ENCODE peak calls at places on chromosomes 11 and 22, in six cellular contexts. M, F, X, Q, Y and B are unnamed samples.

GRCh38 chr11:60064115-60064514 is 7.7 kb downstream of the MS4A3 start:
- DNase-seq in Y (no peak), Q (no peak), M (no peak), F (no peak), X (no peak), B (no peak)

GRCh38 chr11:84468255-84468654 is 1158.9 kb downstream of the DLG2 start:
- DNase-seq in Q (no peak), M (no peak), Y (no peak), X (peak; percentile 5), F (no peak), B (no peak)

GRCh38 chr11:44484211-44484610 is 81.3 kb upstream of the CD82 start:
- DNase-seq in F (peak; percentile 6), Q (peak; percentile 80), Y (no peak), M (peak; percentile 5), X (no peak), B (no peak)

GRCh38 chr22:46563381-46564083 is 26.1 kb upstream of the CELSR1 start:
- DNase-seq in M (peak; percentile 37), Y (no peak), X (no peak), Q (peak; percentile 79), F (peak; percentile 46), B (peak; percentile 78)

GRCh38 chr22:40991298-40991697 is 40.1 kb downstream of the RBX1 start:
- DNase-seq in F (no peak), X (no peak), Q (no peak), M (no peak), Y (no peak), B (no peak)

GRCh38 chr11:125916683-125917337 is 12.5 kb downstream of the DDX25 start:
- DNase-seq in X (no peak), Q (no peak), M (no peak), F (no peak), Y (no peak), B (no peak)

GRCh38 chr11:107956543-107956942 is 28.3 kb downstream of the RAB39A start:
- DNase-seq in F (no peak), Q (no peak), X (no peak), Y (no peak), M (no peak), B (no peak)

GRCh38 chr11:10722307-10722706 is 28.7 kb upstream of the CTR9 start:
- DNase-seq in Y (no peak), F (no peak), M (no peak), X (no peak), Q (no peak), B (no peak)

GRCh38 chr11:114257621-114258558 is 38.3 kb upstream of the NNMT start:
- DNase-seq in M (no peak), F (peak; percentile 44), X (peak; percentile 90), Y (no peak), Q (peak; percentile 31), B (no peak)

GRCh38 chr22:38214248-38215056 is 12.7 kb downstream of the MAFF start:
- DNase-seq in F (peak; percentile 61), Q (peak; percentile 83), X (peak; percentile 70), M (peak; percentile 49), Y (peak; percentile 44), B (peak; percentile 75)

GRCh38 chr11:47924184-47924671 is 56.1 kb upstream of the PTPRJ start:
- DNase-seq in M (peak; percentile 86), F (peak; percentile 88), X (no peak), Y (no peak), Q (no peak), B (peak; percentile 84)

GRCh38 chr22:44116755-44117684 is 63.7 kb upstream of the PARVG start:
- DNase-seq in X (no peak), F (no peak), Q (no peak), M (no peak), Y (no peak), B (no peak)

GRCh38 chr11:108511851-108512474 is 13.8 kb upstream of the POGLUT3 start:
- DNase-seq in X (no peak), Q (no peak), Y (no peak), M (peak; percentile 70), F (peak; percentile 63), B (peak; percentile 90)

GRCh38 chr11:77155082-77155475 is 27.0 kb downstream of the MYO7A start:
- DNase-seq in X (no peak), F (no peak), Q (no peak), M (no peak), Y (no peak), B (no peak)

GRCh38 chr11:11313426-11313825 is 39.6 kb downstream of the CSNK2A3 start:
- DNase-seq in X (no peak), M (peak; percentile 50), Y (no peak), Q (no peak), F (peak; percentile 62), B (peak; percentile 49)

GRCh38 chr11:117054382-117054781 is 43.8 kb downstream of the SIK3 start:
- DNase-seq in F (no peak), X (no peak), Y (no peak), M (no peak), Q (no peak), B (no peak)

GRCh38 chr22:45671783-45672563 is at the start of gene ATXN10:
- DNase-seq in Y (peak; percentile 10), X (peak; percentile 81), Q (peak; percentile 94), M (peak; percentile 65), F (peak; percentile 77), B (peak; percentile 57)

GRCh38 chr11:45501277-45501979 is 164.0 kb downstream of the CHST1 start:
- DNase-seq in M (no peak), X (peak; percentile 72), Y (no peak), Q (no peak), F (no peak), B (no peak)

GRCh38 chr11:16096336-16096735 is 260.0 kb downstream of the SOX6 start:
- DNase-seq in X (no peak), Y (no peak), Q (no peak), M (peak; percentile 45), F (no peak), B (no peak)

GRCh38 chr11:84817998-84818397 is 809.1 kb downstream of the DLG2 start:
- DNase-seq in Q (no peak), F (no peak), X (no peak), Y (no peak), M (peak; percentile 5), B (peak; percentile 61)

GRCh38 chr11:20015529-20016427 is 144.5 kb downstream of the DBX1 start:
- DNase-seq in F (no peak), X (no peak), Y (no peak), Q (no peak), M (no peak), B (peak; percentile 92)

GRCh38 chr22:44118645-44119315 is 61.9 kb upstream of the PARVG start:
- DNase-seq in X (no peak), F (no peak), M (no peak), Q (no peak), Y (no peak), B (no peak)

GRCh38 chr22:38353142-38353629 is 36.0 kb upstream of the CSNK1E start:
- DNase-seq in M (peak; percentile 27), Q (peak; percentile 72), X (peak; percentile 46), F (peak; percentile 44), Y (peak; percentile 38), B (peak; percentile 81)

GRCh38 chr22:39405346-39406085 is 5.9 kb downstream of the TAB1 start:
- DNase-seq in Q (no peak), X (no peak), Y (no peak), M (peak; percentile 65), F (no peak), B (no peak)

GRCh38 chr11:128289048-128289447 is 298.3 kb downstream of the ETS1 start:
- DNase-seq in F (no peak), Y (no peak), M (no peak), Q (no peak), X (no peak), B (no peak)

GRCh38 chr11:128892866-128893565 is 1.9 kb downstream of the KCNJ5 start:
- DNase-seq in Q (peak; percentile 84), F (no peak), M (no peak), Y (no peak), X (no peak), B (peak; percentile 71)

GRCh38 chr22:50276143-50276542 is 6.0 kb upstream of the MAPK11 start:
- DNase-seq in F (no peak), Q (peak; percentile 55), Y (no peak), M (peak; percentile 43), X (no peak), B (no peak)

GRCh38 chr11:25981998-25982397 is 349.9 kb upstream of the ANO3 start:
- DNase-seq in Q (peak; percentile 69), M (peak; percentile 77), Y (no peak), X (peak; percentile 44), F (peak; percentile 78), B (peak; percentile 85)

GRCh38 chr11:106021181-106021966 is 666 bp downstream of the MSANTD4 start:
- DNase-seq in Q (no peak), Y (no peak), X (no peak), M (peak; percentile 56), F (peak; percentile 70), B (peak; percentile 16)

GRCh38 chr11:40129276-40129675 is 1330.2 kb downstream of the LRRC4C start:
- DNase-seq in X (peak; percentile 3), M (no peak), Q (peak; percentile 46), Y (no peak), F (peak; percentile 13), B (no peak)

GRCh38 chr22:44894782-44895181 is 115.0 kb downstream of the PHF21B start:
- DNase-seq in F (no peak), X (no peak), Q (peak; percentile 9), M (no peak), Y (no peak), B (no peak)

DNA sequence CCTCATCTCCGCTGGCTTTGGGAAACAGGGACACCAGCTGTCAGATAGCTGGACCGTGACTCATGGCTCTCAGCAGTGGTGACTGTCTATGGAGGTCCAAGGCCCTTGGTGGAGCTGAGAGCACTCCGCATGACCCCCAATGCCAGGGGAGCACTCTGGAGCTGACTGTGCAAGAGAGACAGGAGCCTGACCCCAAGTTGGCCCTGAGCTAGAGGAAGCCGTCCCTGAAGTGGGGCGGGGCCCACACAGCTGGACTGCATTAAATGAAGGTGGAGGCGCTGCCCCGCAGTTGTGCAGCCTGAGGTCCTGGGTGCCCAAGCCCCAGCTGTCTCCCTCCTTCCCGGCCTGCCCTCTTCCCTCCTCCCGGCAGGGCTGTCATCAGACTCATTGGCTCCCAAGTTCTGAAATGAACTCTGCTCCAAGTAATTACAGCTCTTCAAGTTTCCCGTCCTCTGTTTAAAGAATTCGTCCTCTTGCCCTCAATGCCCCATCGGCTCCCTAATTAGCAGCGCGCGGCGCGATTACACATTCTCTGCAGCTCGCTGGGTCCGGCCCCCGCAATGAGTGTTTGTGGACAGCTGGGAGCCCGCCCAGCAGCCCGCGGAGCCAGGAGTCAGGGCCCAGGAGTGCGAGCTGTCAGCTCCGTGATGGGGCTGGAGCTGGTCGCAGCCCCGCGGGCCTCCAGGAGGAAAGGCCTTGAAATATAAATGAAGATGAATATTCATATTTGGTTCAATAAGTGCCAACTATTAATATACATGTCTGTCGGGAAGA is 93.2 kb upstream of the LMO1 start:
- DNase-seq in Q (no peak), M (no peak), F (no peak), X (peak; percentile 63), Y (no peak), B (peak; percentile 8)
- H3K4me2 ChIP-seq in Q (no peak overlapping the region), M (no peak overlapping the region), F (no peak overlapping the region), X (no peak overlapping the region), Y (no peak overlapping the region), B (no peak overlapping the region)

GRCh38 chr22:27769012-27769411 is 32.5 kb downstream of the MN1 start:
- DNase-seq in Q (no peak), Y (no peak), X (no peak), F (no peak), M (no peak), B (no peak)
- H2AK5ac ChIP-seq in Q (no peak overlapping the region), Y (no peak overlapping the region), X (no peak overlapping the region), F (no peak overlapping the region), M (no peak overlapping the region), B (no peak overlapping the region)

GRCh38 chr11:74682731-74683278 is 48.4 kb downstream of the CHRDL2 start:
- DNase-seq in Q (no peak), X (no peak), F (no peak), Y (no peak), M (no peak), B (no peak)
- H3K4me3 ChIP-seq in Q (no peak overlapping the region), X (peak overlapping the region; percentile 71), F (peak overlapping the region; percentile 58), Y (peak overlapping the region; percentile 64), M (no peak overlapping the region), B (no peak overlapping the region)

GRCh38 chr11:69666752-69667536 is 8.2 kb downstream of the LTO1 start:
- DNase-seq in X (no peak), M (no peak), Q (no peak), F (no peak), Y (no peak), B (no peak)
- H3K4me2 ChIP-seq in X (no peak overlapping the region), M (no peak overlapping the region), Q (no peak overlapping the region), F (no peak overlapping the region), Y (no peak overlapping the region), B (no peak overlapping the region)